ENCODE peak calls at places on chromosome 20, in seven cellular contexts. L, M, D, X, R, E and W are unnamed samples.

GRCh38 chr20:43824699-43825402 is 89.8 kb upstream of the TOX2 start:
- DNase-seq in M (no peak), L (no peak), R (no peak), E (no peak), D (peak; percentile 17), X (no peak), W (no peak)

GRCh38 chr20:58956078-58956477 is 25.0 kb upstream of the NELFCD start:
- DNase-seq in E (no peak), L (no peak), R (no peak), D (no peak), M (no peak), X (no peak), W (no peak)

GRCh38 chr20:45510242-45510862 is 5.1 kb downstream of the SPINT3 start:
- DNase-seq in D (no peak), X (no peak), E (no peak), R (no peak), L (no peak), M (no peak), W (no peak)

GRCh38 chr20:33162313-33162712 is 5.6 kb upstream of the BPIFA2 start:
- DNase-seq in X (no peak), D (no peak), M (no peak), R (no peak), E (no peak), L (no peak), W (no peak)

GRCh38 chr20:18380908-18381529 is 85.8 kb downstream of the DZANK1 start:
- DNase-seq in M (no peak), D (no peak), E (no peak), L (no peak), X (no peak), R (no peak), W (no peak)

GRCh38 chr20:14959506-14960493 is 622.4 kb upstream of the FLRT3 start:
- DNase-seq in L (no peak), R (no peak), M (no peak), D (no peak), E (no peak), X (no peak), W (no peak)

GRCh38 chr20:10553326-10553984 is 118.3 kb downstream of the SLX4IP start:
- DNase-seq in L (peak; percentile 62), X (peak; percentile 56), M (no peak), D (peak; percentile 70), E (peak; percentile 81), R (peak; percentile 79), W (no peak)

GRCh38 chr20:24960861-24961260 is 11.8 kb downstream of the CST7 start:
- DNase-seq in R (no peak), X (no peak), L (no peak), M (peak; percentile 54), E (no peak), D (no peak), W (no peak)

GRCh38 chr20:50475879-50476292 is 34.3 kb upstream of the PTPN1 start:
- DNase-seq in X (no peak), L (peak; percentile 49), D (peak; percentile 78), R (no peak), M (no peak), E (peak; percentile 76), W (no peak)

GRCh38 chr20:31237763-31238162 is 19.7 kb upstream of the DEFB115 start:
- DNase-seq in R (no peak), L (no peak), D (no peak), M (no peak), E (no peak), X (no peak), W (no peak)

GRCh38 chr20:31236953-31237352 is 20.5 kb upstream of the DEFB115 start:
- DNase-seq in R (no peak), X (no peak), E (no peak), M (no peak), L (no peak), D (no peak), W (no peak)

DNA sequence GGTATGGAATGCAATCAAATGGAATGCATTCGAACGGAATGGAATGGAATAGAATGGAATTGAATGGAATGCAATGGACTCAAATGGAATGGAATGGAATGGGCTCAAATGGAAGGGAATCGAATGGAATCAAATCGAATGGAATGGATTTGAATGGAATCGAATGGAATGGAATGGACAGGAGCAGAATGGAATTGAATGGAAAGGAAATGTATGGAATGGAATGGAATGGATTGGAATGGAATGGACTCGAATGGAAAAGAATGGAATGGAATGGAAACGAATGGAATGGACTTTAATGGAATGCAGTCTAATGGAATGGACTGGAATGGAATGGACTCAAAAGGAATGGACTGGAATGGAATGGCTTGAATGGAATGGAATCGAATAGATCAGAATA is 18.3 kb upstream of the DEFB115 start:
- DNase-seq in D (no peak), E (no peak), R (no peak), X (no peak), L (no peak), M (no peak), W (no peak)
- H3K9me3 ChIP-seq in D (no peaks in the 10 kb centered on the region), E (peaks cover 6% of the 10 kb centered on the region), R (peaks cover 62% of the 10 kb centered on the region), X (peaks cover 6% of the 10 kb centered on the region), L (no peaks in the 10 kb centered on the region), M (peaks cover 62% of the 10 kb centered on the region), W (peaks cover 22% of the 10 kb centered on the region)

DNA sequence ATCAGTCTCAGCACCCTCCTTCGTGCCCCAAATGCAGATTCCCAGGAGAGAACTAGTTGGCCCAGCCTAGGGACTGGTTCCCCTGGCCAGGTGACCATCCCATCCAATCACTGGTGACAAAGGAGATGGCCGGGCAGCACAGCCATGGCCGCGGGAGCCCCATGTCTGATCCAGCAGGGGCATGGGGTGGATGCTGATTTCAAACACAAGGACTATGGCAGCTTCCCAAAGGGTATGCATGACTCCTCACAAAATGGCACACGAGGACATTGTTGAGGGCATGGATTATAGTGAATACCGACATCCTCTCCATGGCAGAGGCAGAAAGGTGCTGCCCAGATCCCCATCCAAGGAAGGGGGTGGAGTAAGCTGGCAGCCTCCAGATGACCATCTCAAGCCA is 9.9 kb upstream of the LSM14B start:
- DNase-seq in D (no peak), M (no peak), R (no peak), E (no peak), L (no peak), X (no peak), W (no peak)
- H3K9me3 ChIP-seq in D (no peaks in the 10 kb centered on the region), M (peaks cover 49% of the 10 kb centered on the region), R (peaks cover 52% of the 10 kb centered on the region), E (peaks cover 8% of the 10 kb centered on the region), L (peaks cover 34% of the 10 kb centered on the region), X (no peaks in the 10 kb centered on the region), W (peaks cover 5% of the 10 kb centered on the region)

DNA sequence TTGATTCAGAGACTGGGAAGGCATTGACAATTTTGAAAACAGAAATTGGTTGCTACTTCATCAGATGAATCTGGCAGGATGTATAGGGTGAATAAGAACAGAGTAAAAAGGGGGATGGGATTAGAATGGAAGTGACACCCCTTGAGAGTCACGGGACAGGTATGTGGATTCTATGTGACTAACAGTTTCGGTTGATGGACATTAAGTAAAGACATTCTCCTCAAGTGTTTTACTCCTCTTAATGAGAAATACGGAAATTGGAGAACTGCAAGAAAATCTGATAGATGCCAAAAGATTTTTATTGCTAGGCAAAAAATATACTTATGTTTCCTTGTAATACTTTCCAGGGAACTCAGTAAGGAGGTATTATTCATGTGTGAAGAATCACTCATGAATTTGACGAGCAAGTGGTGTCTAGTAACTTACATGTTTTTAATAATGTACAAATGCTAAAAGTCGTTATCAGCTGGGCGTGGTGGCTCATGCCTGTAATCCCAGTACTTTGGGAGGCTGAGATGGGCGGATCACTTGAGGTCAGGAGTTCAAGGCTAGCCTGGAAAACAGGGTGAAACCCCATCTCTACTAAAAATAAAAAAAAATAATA is 135.8 kb downstream of the KIF16B start:
- DNase-seq in X (no peak), L (no peak), R (no peak), M (no peak), E (no peak), D (no peak), W (no peak)
- H3K9me3 ChIP-seq in X (no peaks in the 10 kb centered on the region), L (no peaks in the 10 kb centered on the region), R (no peaks in the 10 kb centered on the region), M (no peaks in the 10 kb centered on the region), E (no peaks in the 10 kb centered on the region), D (no peaks in the 10 kb centered on the region), W (no peaks in the 10 kb centered on the region)

DNA sequence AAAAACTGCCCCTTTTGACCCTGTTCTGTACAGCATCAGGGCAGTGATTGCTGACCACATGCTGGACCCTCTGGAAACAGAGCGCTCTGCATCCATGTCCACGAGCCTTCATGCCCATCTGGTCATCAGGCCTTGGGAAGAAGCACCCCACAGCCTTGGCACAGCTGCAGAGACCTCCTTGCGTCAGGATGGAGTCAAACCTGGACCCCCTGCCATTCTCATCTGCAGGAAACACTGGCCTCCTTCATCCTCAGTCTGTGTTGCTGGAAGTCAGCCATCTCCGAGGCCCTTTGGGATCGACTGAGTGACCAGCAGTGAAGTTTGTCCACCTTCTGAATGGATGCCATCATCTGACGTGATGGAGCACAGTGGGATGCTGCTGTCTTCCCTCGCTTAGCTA is 2138.3 kb upstream of the DEFB115 start:
- DNase-seq in L (no peak), D (no peak), E (no peak), X (no peak), M (no peak), R (peak; percentile 54), W (no peak)
- H3K9me3 ChIP-seq in L (no peaks in the 10 kb centered on the region), D (no peaks in the 10 kb centered on the region), E (no peaks in the 10 kb centered on the region), X (no peaks in the 10 kb centered on the region), M (no peaks in the 10 kb centered on the region), R (no peaks in the 10 kb centered on the region), W (no peaks in the 10 kb centered on the region)

GRCh38 chr20:64038252-64038578 is 2.2 kb downstream of the C20orf204 start:
- DNase-seq in E (no peak), L (no peak), M (no peak), X (no peak), D (no peak), R (no peak), W (no peak)
- H3K9me3 ChIP-seq in E (no peaks in the 10 kb centered on the region), L (no peaks in the 10 kb centered on the region), M (no peaks in the 10 kb centered on the region), X (no peaks in the 10 kb centered on the region), D (no peaks in the 10 kb centered on the region), R (no peaks in the 10 kb centered on the region), W (no peaks in the 10 kb centered on the region)

GRCh38 chr20:55581519-55581918 is 423.8 kb downstream of the CBLN4 start:
- DNase-seq in R (no peak), M (no peak), E (no peak), D (no peak), L (no peak), X (no peak), W (no peak)
- H3K9me3 ChIP-seq in R (no peaks in the 10 kb centered on the region), M (no peaks in the 10 kb centered on the region), E (no peaks in the 10 kb centered on the region), D (no peaks in the 10 kb centered on the region), L (no peaks in the 10 kb centered on the region), X (no peaks in the 10 kb centered on the region), W (no peaks in the 10 kb centered on the region)

DNA sequence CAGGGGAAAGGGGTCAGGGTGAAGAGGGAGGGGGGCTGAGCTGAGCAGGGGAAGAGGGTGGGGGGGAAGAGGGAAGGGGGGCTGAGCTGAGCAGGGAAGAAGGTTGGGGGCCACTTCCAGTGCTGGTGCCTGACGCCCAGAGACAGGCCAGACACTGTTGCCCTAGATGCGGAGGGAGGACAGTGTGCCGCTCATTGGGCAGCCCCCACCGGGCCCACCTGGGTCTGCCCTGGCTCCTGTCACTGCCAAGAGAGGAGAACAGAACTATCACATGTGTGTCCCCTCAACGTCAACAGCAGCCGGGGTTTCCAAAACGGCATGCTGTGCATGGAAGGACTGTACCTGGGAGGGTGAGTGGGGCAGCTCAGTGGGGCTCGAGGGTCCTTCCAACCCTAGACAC is 342.1 kb downstream of the CDH4 start:
- DNase-seq in D (no peak), X (peak; percentile 7), L (no peak), M (no peak), R (no peak), E (no peak), W (no peak)
- H3K9me3 ChIP-seq in D (no peaks in the 10 kb centered on the region), X (no peaks in the 10 kb centered on the region), L (no peaks in the 10 kb centered on the region), M (peaks cover 4% of the 10 kb centered on the region), R (peaks cover 13% of the 10 kb centered on the region), E (no peaks in the 10 kb centered on the region), W (no peaks in the 10 kb centered on the region)

DNA sequence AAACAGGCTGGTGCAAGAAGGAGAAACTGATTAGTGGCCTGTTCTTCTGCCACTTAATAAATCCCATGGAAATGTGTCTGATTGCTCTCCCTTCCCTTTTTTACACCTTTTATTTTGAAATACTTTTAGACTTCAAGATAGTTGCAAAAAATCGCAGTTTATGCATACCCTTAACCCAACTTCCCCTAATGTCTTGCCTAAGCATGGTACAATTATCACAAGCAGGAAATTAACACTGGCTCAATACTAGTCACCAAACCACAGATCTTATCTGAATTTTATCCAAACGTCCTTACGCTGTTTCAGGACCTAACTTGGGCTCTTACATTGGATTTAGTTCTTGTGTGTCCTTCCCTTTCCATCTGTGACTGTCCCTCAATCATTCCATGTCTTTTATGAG is 146.4 kb downstream of the ZNF217 start:
- DNase-seq in L (no peak), R (no peak), X (no peak), M (no peak), D (no peak), E (no peak), W (no peak)
- H3K9me3 ChIP-seq in L (no peaks in the 10 kb centered on the region), R (peaks cover 9% of the 10 kb centered on the region), X (no peaks in the 10 kb centered on the region), M (peaks cover 11% of the 10 kb centered on the region), D (no peaks in the 10 kb centered on the region), E (no peaks in the 10 kb centered on the region), W (no peaks in the 10 kb centered on the region)